ENCODE peak calls at places on chromosomes 13 and 19, in four cellular contexts. One of them, this sample, is unnamed.
A peak's percentile ranks its signal among the peaks of the same experiment; 100 is the strongest.

GRCh38 chr19:1811472-1811894 is 593 bp downstream of the ATP8B3 start:
- DNase-seq in IMR-90: peak; percentile 67
- DNase-seq in A549: peak; percentile 92
- DNase-seq in upper lobe of left lung: peak; percentile 59
- DNase-seq in this sample: peak; percentile 92

GRCh38 chr13:105598551-105598950 is 936.9 kb downstream of the EFNB2 start:
- DNase-seq in upper lobe of left lung: no peak
- DNase-seq in A549: no peak
- DNase-seq in IMR-90: peak; percentile 52
- DNase-seq in this sample: no peak

GRCh38 chr13:50236898-50237318 is 221.7 kb downstream of the KCNRG start:
- DNase-seq in upper lobe of left lung: no peak
- DNase-seq in A549: no peak
- DNase-seq in IMR-90: peak; percentile 5
- DNase-seq in this sample: no peak

GRCh38 chr19:38684078-38684861 is 36.8 kb downstream of the ACTN4 start:
- DNase-seq in IMR-90: peak; percentile 91
- DNase-seq in upper lobe of left lung: peak; percentile 84
- DNase-seq in A549: peak; percentile 100
- DNase-seq in this sample: no peak

GRCh38 chr13:104310861-104311260 is 1244.6 kb upstream of the SLC10A2 start:
- DNase-seq in A549: no peak
- DNase-seq in IMR-90: no peak
- DNase-seq in upper lobe of left lung: no peak
- DNase-seq in this sample: no peak

GRCh38 chr13:111943229-111943795 is 123.6 kb upstream of the SOX1 start:
- DNase-seq in upper lobe of left lung: no peak
- DNase-seq in IMR-90: no peak
- DNase-seq in A549: no peak
- DNase-seq in this sample: no peak

GRCh38 chr19:18202759-18203407 is 959 bp downstream of the RAB3A start:
- DNase-seq in upper lobe of left lung: no peak
- DNase-seq in IMR-90: no peak
- DNase-seq in A549: no peak
- DNase-seq in this sample: no peak

GRCh38 chr19:459724-460511 is 915 bp downstream of the SHC2 start:
- DNase-seq in A549: peak; percentile 55
- DNase-seq in upper lobe of left lung: peak; percentile 45
- DNase-seq in IMR-90: peak; percentile 27
- DNase-seq in this sample: peak; percentile 38

GRCh38 chr13:106882222-106882621 is 314.3 kb upstream of the ARGLU1 start:
- DNase-seq in upper lobe of left lung: no peak
- DNase-seq in A549: no peak
- DNase-seq in IMR-90: no peak
- DNase-seq in this sample: no peak

GRCh38 chr19:42200116-42200740 is 17.2 kb downstream of the DEDD2 start:
- DNase-seq in A549: no peak
- DNase-seq in upper lobe of left lung: no peak
- DNase-seq in IMR-90: no peak
- DNase-seq in this sample: no peak

GRCh38 chr13:53953205-53953604 is 924.6 kb downstream of the OLFM4 start:
- DNase-seq in IMR-90: no peak
- DNase-seq in A549: no peak
- DNase-seq in upper lobe of left lung: no peak
- DNase-seq in this sample: no peak

GRCh38 chr19:32363175-32363574 is 17.8 kb downstream of the ZNF507 start:
- DNase-seq in upper lobe of left lung: no peak
- DNase-seq in IMR-90: peak; percentile 45
- DNase-seq in A549: no peak
- DNase-seq in this sample: peak; percentile 46

GRCh38 chr13:109357751-109358150 is 428.6 kb downstream of the IRS2 start:
- DNase-seq in IMR-90: peak; percentile 74
- DNase-seq in upper lobe of left lung: no peak
- DNase-seq in A549: no peak
- DNase-seq in this sample: no peak

GRCh38 chr19:11373166-11373884 is 1.1 kb upstream of the SWSAP1 start:
- DNase-seq in IMR-90: no peak
- DNase-seq in upper lobe of left lung: peak; percentile 70
- DNase-seq in A549: no peak
- DNase-seq in this sample: no peak

GRCh38 chr19:29845576-29846176 is 33.9 kb downstream of the CCNE1 start:
- DNase-seq in A549: peak; percentile 87
- DNase-seq in IMR-90: peak; percentile 18
- DNase-seq in upper lobe of left lung: no peak
- DNase-seq in this sample: no peak

GRCh38 chr13:44218501-44219240 is 155.0 kb upstream of the SERP2 start:
- DNase-seq in upper lobe of left lung: peak; percentile 94
- DNase-seq in A549: no peak
- DNase-seq in IMR-90: no peak
- DNase-seq in this sample: peak; percentile 72

GRCh38 chr13:61727714-61728275 is 312.1 kb upstream of the PCDH20 start:
- DNase-seq in upper lobe of left lung: no peak
- DNase-seq in IMR-90: no peak
- DNase-seq in A549: no peak
- DNase-seq in this sample: no peak

GRCh38 chr13:43698743-43699142 is 88.0 kb downstream of the ENOX1 start:
- DNase-seq in IMR-90: peak; percentile 73
- DNase-seq in A549: no peak
- DNase-seq in upper lobe of left lung: no peak
- DNase-seq in this sample: no peak

GRCh38 chr13:110227416-110227815 is 79.5 kb downstream of the COL4A1 start:
- DNase-seq in A549: no peak
- DNase-seq in IMR-90: no peak
- DNase-seq in upper lobe of left lung: no peak
- DNase-seq in this sample: no peak

GRCh38 chr13:28320884-28321574 is 173.9 kb downstream of the FLT1 start:
- DNase-seq in IMR-90: peak; percentile 84
- DNase-seq in A549: no peak
- DNase-seq in upper lobe of left lung: no peak
- DNase-seq in this sample: no peak

GRCh38 chr19:1850809-1851544 is 2.7 kb upstream of the REXO1 start:
- DNase-seq in A549: no peak
- DNase-seq in IMR-90: no peak
- DNase-seq in upper lobe of left lung: no peak
- DNase-seq in this sample: no peak

GRCh38 chr13:42752731-42753130 is 28.7 kb upstream of the FAM216B start:
- DNase-seq in upper lobe of left lung: no peak
- DNase-seq in IMR-90: peak; percentile 38
- DNase-seq in A549: no peak
- DNase-seq in this sample: no peak

GRCh38 chr19:46622118-46622446 is 2.8 kb downstream of the PTGIR start:
- DNase-seq in IMR-90: no peak
- DNase-seq in upper lobe of left lung: no peak
- DNase-seq in A549: no peak
- DNase-seq in this sample: no peak

GRCh38 chr13:45850020-45850613 is 1.4 kb downstream of the SIAH3 start:
- DNase-seq in IMR-90: no peak
- DNase-seq in A549: no peak
- DNase-seq in upper lobe of left lung: no peak
- DNase-seq in this sample: no peak

GRCh38 chr13:99266827-99267226 is 8.6 kb upstream of the GPR18 start:
- DNase-seq in IMR-90: no peak
- DNase-seq in A549: no peak
- DNase-seq in upper lobe of left lung: no peak
- DNase-seq in this sample: no peak

GRCh38 chr13:96052655-96053002 is 572 bp downstream of the UGGT2 start:
- DNase-seq in upper lobe of left lung: no peak
- DNase-seq in A549: peak; percentile 39
- DNase-seq in IMR-90: peak; percentile 83
- DNase-seq in this sample: no peak

GRCh38 chr19:18905520-18906236 is 9.7 kb upstream of the CERS1 start:
- DNase-seq in upper lobe of left lung: no peak
- DNase-seq in IMR-90: no peak
- DNase-seq in A549: no peak
- DNase-seq in this sample: no peak

GRCh38 chr19:35037716-35038622 is 3.6 kb upstream of the HPN start:
- DNase-seq in A549: no peak
- DNase-seq in upper lobe of left lung: peak; percentile 24
- DNase-seq in IMR-90: no peak
- DNase-seq in this sample: no peak

GRCh38 chr19:4014541-4015491 is 7.3 kb downstream of the PIAS4 start:
- DNase-seq in upper lobe of left lung: peak; percentile 34
- DNase-seq in IMR-90: no peak
- DNase-seq in A549: no peak
- DNase-seq in this sample: peak; percentile 67

GRCh38 chr13:51148223-51148951 is 37.3 kb upstream of the C13orf42 start:
- DNase-seq in A549: no peak
- DNase-seq in upper lobe of left lung: peak; percentile 23
- DNase-seq in IMR-90: no peak
- DNase-seq in this sample: no peak

GRCh38 chr13:112674412-112675383 is 15.1 kb upstream of the ATP11A start:
- DNase-seq in upper lobe of left lung: no peak
- DNase-seq in IMR-90: no peak
- DNase-seq in A549: no peak
- DNase-seq in this sample: no peak

GRCh38 chr13:96816874-96817273 is 177.4 kb downstream of the OXGR1 start:
- DNase-seq in upper lobe of left lung: no peak
- DNase-seq in A549: no peak
- DNase-seq in IMR-90: no peak
- DNase-seq in this sample: no peak

GRCh38 chr13:106533101-106533939 is 2.1 kb downstream of the EFNB2 start:
- DNase-seq in A549: peak; percentile 43
- DNase-seq in upper lobe of left lung: peak; percentile 86
- DNase-seq in IMR-90: peak; percentile 78
- DNase-seq in this sample: peak; percentile 83

GRCh38 chr19:2719910-2720776 is 1.0 kb downstream of the DIRAS1 start:
- DNase-seq in A549: no peak
- DNase-seq in IMR-90: peak; percentile 40
- DNase-seq in upper lobe of left lung: no peak
- DNase-seq in this sample: no peak

GRCh38 chr19:56543776-56544175 is 5.0 kb downstream of the ZFP28 start:
- DNase-seq in upper lobe of left lung: no peak
- DNase-seq in IMR-90: no peak
- DNase-seq in A549: no peak
- DNase-seq in this sample: no peak

GRCh38 chr13:110244096-110244830 is 62.7 kb downstream of the COL4A1 start:
- DNase-seq in upper lobe of left lung: no peak
- DNase-seq in IMR-90: peak; percentile 42
- DNase-seq in A549: no peak
- DNase-seq in this sample: no peak

GRCh38 chr13:76803831-76804230 is 82.4 kb downstream of the KCTD12 start:
- DNase-seq in upper lobe of left lung: no peak
- DNase-seq in IMR-90: no peak
- DNase-seq in A549: no peak
- DNase-seq in this sample: no peak

GRCh38 chr19:18649371-18650047 is 12.7 kb downstream of the KLHL26 start:
- DNase-seq in upper lobe of left lung: peak; percentile 60
- DNase-seq in A549: no peak
- DNase-seq in IMR-90: peak; percentile 70
- DNase-seq in this sample: no peak

DNA sequence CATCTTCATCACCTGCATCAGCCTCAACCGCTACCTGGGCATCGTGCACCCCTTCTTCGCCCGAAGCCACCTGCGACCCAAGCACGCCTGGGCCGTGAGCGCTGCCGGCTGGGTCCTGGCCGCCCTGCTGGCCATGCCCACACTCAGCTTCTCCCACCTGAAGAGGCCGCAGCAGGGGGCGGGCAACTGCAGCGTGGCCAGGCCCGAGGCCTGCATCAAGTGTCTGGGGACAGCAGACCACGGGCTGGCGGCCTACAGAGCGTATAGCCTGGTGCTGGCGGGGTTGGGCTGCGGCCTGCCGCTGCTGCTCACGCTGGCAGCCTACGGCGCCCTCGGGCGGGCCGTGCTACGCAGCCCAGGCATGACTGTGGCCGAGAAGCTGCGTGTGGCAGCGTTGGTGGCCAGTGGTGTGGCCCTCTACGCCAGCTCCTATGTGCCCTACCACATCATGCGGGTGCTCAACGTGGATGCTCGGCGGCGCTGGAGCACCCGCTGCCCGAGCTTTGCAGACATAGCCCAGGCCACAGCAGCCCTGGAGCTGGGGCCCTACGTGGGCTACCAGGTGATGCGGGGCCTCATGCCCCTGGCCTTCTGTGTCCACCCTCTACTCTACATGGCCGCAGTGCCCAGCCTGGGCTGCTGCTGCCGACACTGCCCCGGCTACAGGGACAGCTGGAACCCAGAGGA is 2.6 kb downstream of the P2RY11 start:
- DNase-seq in IMR-90: no peak
- DNase-seq in A549: no peak
- DNase-seq in upper lobe of left lung: no peak
- DNase-seq in this sample: no peak
- TF ChIP-seq POLR2A in IMR-90: no peak
- TF ChIP-seq POLR2A in A549: no peak
- TF ChIP-seq POLR2A in upper lobe of left lung: no peak
- TF ChIP-seq POLR2A in this sample: no peak

GRCh38 chr19:14944456-14944855 is 3.2 kb downstream of the OR7C2 start:
- DNase-seq in A549: no peak
- DNase-seq in upper lobe of left lung: no peak
- DNase-seq in IMR-90: no peak
- DNase-seq in this sample: no peak
- H3K4me1 ChIP-seq in A549: no peaks in the 10 kb centered on the region
- H3K4me1 ChIP-seq in upper lobe of left lung: no peaks in the 10 kb centered on the region
- H3K4me1 ChIP-seq in IMR-90: no peaks in the 10 kb centered on the region
- H3K4me1 ChIP-seq in this sample: no peaks in the 10 kb centered on the region

GRCh38 chr19:5904302-5905071 is at the start of gene VMAC:
- DNase-seq in A549: peak; percentile 89
- DNase-seq in upper lobe of left lung: peak; percentile 100
- DNase-seq in IMR-90: peak; percentile 100
- DNase-seq in this sample: peak; percentile 100
- TF ChIP-seq POLR2A in A549: peak; percentile 47
- TF ChIP-seq POLR2A in upper lobe of left lung: peak; percentile 63
- TF ChIP-seq POLR2A in IMR-90: no peak
- TF ChIP-seq POLR2A in this sample: no peak

GRCh38 chr19:58556633-58557252 is 1.7 kb downstream of the UBE2M start:
- DNase-seq in IMR-90: no peak
- DNase-seq in upper lobe of left lung: no peak
- DNase-seq in A549: no peak
- DNase-seq in this sample: no peak
- H3K4me1 ChIP-seq in IMR-90: peaks cover 22% of the 10 kb centered on the region
- H3K4me1 ChIP-seq in upper lobe of left lung: peaks cover 45% of the 10 kb centered on the region
- H3K4me1 ChIP-seq in A549: peaks cover 42% of the 10 kb centered on the region
- H3K4me1 ChIP-seq in this sample: peaks cover 25% of the 10 kb centered on the region

This sample was measured in breast epithelium.